ENCODE peak calls at places on chromosome 1, in nine cellular contexts. I is brain microvascular endothelial cell; Y is GM12878; Z is amygdala; M is iris pigment epithelial cell; A is stimulated activated CD4-positive, alpha-beta T cell treated with anti-CD3 and anti-CD28 coated beads, Interleukin-15, amount 100 ng/mL, for 24 hours; L is activated gamma-delta T cell treated with Interleukin-2 at 50 U/mL for 16 hours; O is effector CD8-positive, alpha-beta T cell; X is activated CD4-positive, alpha-beta memory T cell treated with anti-CD3 and anti-CD28 coated beads, Interleukin-2, amount 10 ng/mL, durations not matched to agents 7 days and 5 days. Q is an unnamed sample.

GRCh38 chr1:48109390-48110009 is 112.3 kb upstream of the TRABD2B start:
- DNase-seq in A (no peak), M (peak), O (no peak), I (peak), Z (no peak), L (no peak), Y (no peak), X (no peak), Q (peak)

GRCh38 chr1:246526915-246527314 is 19.8 kb upstream of the SMYD3 start:
- DNase-seq in L (no peak), Y (no peak), Z (no peak), O (no peak), A (no peak), X (no peak), M (no peak), I (no peak), Q (no peak)

GRCh38 chr1:18109756-18110597 is 2.4 kb downstream of the IGSF21 start:
- DNase-seq in Z (no peak), L (no peak), X (no peak), O (no peak), A (peak), I (no peak), M (peak), Y (no peak), Q (no peak)

GRCh38 chr1:243343970-243344749 is 88.3 kb downstream of the SDCCAG8 start:
- DNase-seq in X (no peak), L (no peak), Y (peak), O (no peak), M (peak), Z (no peak), A (no peak), I (no peak), Q (peak)

GRCh38 chr1:11485191-11485590 is 6.2 kb downstream of the DISP3 start:
- DNase-seq in Z (no peak), X (no peak), O (no peak), A (no peak), M (no peak), Y (no peak), I (no peak), L (no peak), Q (no peak)

GRCh38 chr1:196977278-196977677 is at the start of gene CFHR5:
- DNase-seq in X (no peak), O (no peak), Y (no peak), I (no peak), A (no peak), Z (no peak), L (no peak), M (no peak), Q (no peak)

GRCh38 chr1:43565600-43566360 is 35.1 kb downstream of the PTPRF start:
- DNase-seq in L (peak), Z (no peak), M (peak), X (peak), I (peak), Y (no peak), A (peak), O (no peak), Q (peak)

GRCh38 chr1:147545133-147545532 is 3.8 kb downstream of the BCL9 start:
- DNase-seq in X (peak), Z (no peak), A (peak), Y (peak), O (peak), L (peak), M (peak), I (peak), Q (peak)

GRCh38 chr1:48061162-48062136 is 64.3 kb upstream of the TRABD2B start:
- DNase-seq in O (no peak), Y (no peak), X (peak), I (peak), A (peak), L (no peak), Z (no peak), M (peak), Q (peak)

GRCh38 chr1:17167783-17168479 is 37.0 kb upstream of the PADI1 start:
- DNase-seq in Z (no peak), X (no peak), Y (no peak), L (no peak), O (no peak), M (peak), A (no peak), I (peak), Q (peak)

GRCh38 chr1:100760511-100760910 is 41.0 kb downstream of the VCAM1 start:
- DNase-seq in M (no peak), I (no peak), L (no peak), Y (no peak), X (no peak), A (no peak), O (no peak), Z (no peak), Q (no peak)